ENCODE peak calls at places on chromosomes 2 and 18, in five cellular contexts. P is foreskin fibroblast; K is activated T-cell treated with anti-CD3 and anti-CD28 coated beads, Interleukin-2, amount 50 U/mL, for 72 hours; L is stimulated activated CD8-positive, alpha-beta memory T cell treated with anti-CD3 and anti-CD28 coated beads, Interleukin-2, amount 100 ng/mL, for 1 hour; W is amniotic stem cell. H is an unnamed sample.

GRCh38 chr2:164879901-164880535 is 38.4 kb upstream of the COBLL1 start:
- DNase-seq in K (no peak), L (no peak), P (no peak), W (no peak), H (no peak)

GRCh38 chr18:36814994-36815393 is 13.8 kb downstream of the TPGS2 start:
- DNase-seq in K (no peak), W (no peak), L (no peak), P (no peak), H (no peak)

GRCh38 chr2:215635788-215636139 is 199.9 kb upstream of the FN1 start:
- DNase-seq in W (no peak), L (no peak), K (no peak), P (peak), H (no peak)

GRCh38 chr18:79508565-79509535 is 113.1 kb downstream of the NFATC1 start:
- DNase-seq in L (no peak), P (no peak), K (peak), W (no peak), H (no peak)

GRCh38 chr2:181949047-181949446 is 36.6 kb upstream of the PPP1R1C start:
- DNase-seq in K (no peak), W (no peak), L (no peak), P (peak), H (no peak)

GRCh38 chr2:112147796-112148195 is 9.6 kb downstream of the FBLN7 start:
- DNase-seq in K (no peak), L (no peak), P (no peak), W (no peak), H (peak)

GRCh38 chr18:59123588-59124369 is 15.9 kb upstream of the SEC11C start:
- DNase-seq in K (peak), L (no peak), P (peak), W (peak), H (peak)

GRCh38 chr2:199747427-199747826 is 103.6 kb downstream of the FTCDNL1 start:
- DNase-seq in W (no peak), L (no peak), P (no peak), K (no peak), H (no peak)

GRCh38 chr2:187379869-187380268 is 68.2 kb downstream of the CALCRL start:
- DNase-seq in W (no peak), K (no peak), P (no peak), L (no peak), H (no peak)

GRCh38 chr2:130726614-130727180 is 2.2 kb upstream of the GPR148 start:
- DNase-seq in K (no peak), W (no peak), L (no peak), P (no peak), H (no peak)

GRCh38 chr18:1050012-1050657 is 145.5 kb downstream of the ADCYAP1 start:
- DNase-seq in K (no peak), W (no peak), P (no peak), L (no peak), H (no peak)

GRCh38 chr2:3628800-3629199 is 29.2 kb upstream of the ALLC start:
- DNase-seq in L (no peak), P (no peak), K (no peak), W (no peak), H (peak)

GRCh38 chr2:39020383-39020782 is 100.5 kb downstream of the SOS1 start:
- DNase-seq in L (no peak), W (no peak), P (no peak), K (no peak), H (no peak)

GRCh38 chr2:157281316-157281715 is 23.8 kb downstream of the GALNT5 start:
- DNase-seq in L (no peak), K (no peak), P (no peak), W (no peak), H (no peak)

GRCh38 chr2:127656569-127657231 is 10.7 kb downstream of the GPR17 start:
- DNase-seq in P (no peak), W (no peak), L (no peak), K (no peak), H (no peak)

GRCh38 chr18:79912994-79913831 is 38.2 kb downstream of the SLC66A2 start:
- DNase-seq in L (no peak), P (no peak), W (no peak), K (no peak), H (peak)

GRCh38 chr2:197088694-197089093 is 162.2 kb upstream of the PGAP1 start:
- DNase-seq in W (no peak), K (no peak), P (peak), L (no peak), H (no peak)

GRCh38 chr18:79516441-79516931 is 120.8 kb downstream of the NFATC1 start:
- DNase-seq in K (no peak), L (no peak), W (no peak), P (no peak), H (peak)

GRCh38 chr18:48863432-48864065 is 87.2 kb downstream of the SMAD7 start:
- DNase-seq in P (no peak), W (no peak), L (no peak), K (no peak), H (no peak)

GRCh38 chr2:111202266-111203040 is 81.7 kb downstream of the BCL2L11 start:
- DNase-seq in K (no peak), L (no peak), P (peak), W (no peak), H (peak)

GRCh38 chr2:205474746-205475145 is 207.6 kb upstream of the NRP2 start:
- DNase-seq in P (peak), W (peak), L (no peak), K (peak), H (no peak)

GRCh38 chr2:100939445-100939844 is 62.6 kb upstream of the RPL31 start:
- DNase-seq in P (no peak), L (no peak), W (no peak), K (no peak), H (no peak)

GRCh38 chr2:109595644-109596043 is 18.1 kb downstream of the SEPTIN10 start:
- DNase-seq in W (no peak), L (no peak), P (no peak), K (no peak), H (no peak)

GRCh38 chr2:241865957-241866858 is 3.3 kb upstream of the RTP5 start:
- DNase-seq in L (no peak), K (peak), P (peak), W (no peak), H (no peak)

GRCh38 chr2:232483923-232484627 is 3.6 kb downstream of the ECEL1 start:
- DNase-seq in P (no peak), W (no peak), K (no peak), L (no peak), H (no peak)

GRCh38 chr2:67641302-67641701 is 244.2 kb downstream of the ETAA1 start:
- DNase-seq in W (no peak), P (no peak), K (no peak), L (no peak), H (no peak)

GRCh38 chr2:101188683-101189405 is 37.7 kb upstream of the TBC1D8 start:
- DNase-seq in L (no peak), K (no peak), W (peak), P (peak), H (no peak)

GRCh38 chr2:74119324-74119723 is 28.4 kb downstream of the BOLA3 start:
- DNase-seq in P (peak), W (no peak), K (no peak), L (no peak), H (no peak)

GRCh38 chr2:45885111-45885685 is 233.7 kb downstream of the PRKCE start:
- DNase-seq in W (no peak), P (no peak), L (no peak), K (no peak), H (no peak)

GRCh38 chr2:172957734-172958133 is 117.9 kb upstream of the MAP3K20 start:
- DNase-seq in W (no peak), K (no peak), L (no peak), P (no peak), H (no peak)

GRCh38 chr2:113978524-113979171 is 88.8 kb downstream of the ACTR3 start:
- DNase-seq in W (no peak), K (no peak), P (no peak), L (no peak), H (peak)

GRCh38 chr18:48996901-48997463 is 46.2 kb upstream of the SMAD7 start:
- DNase-seq in K (no peak), P (peak), L (no peak), W (peak), H (no peak)

GRCh38 chr18:30387401-30387800 is 655.1 kb downstream of the DSC3 start:
- DNase-seq in L (no peak), P (no peak), W (no peak), K (no peak), H (no peak)

GRCh38 chr2:179272406-179273192 is 8.0 kb upstream of the SESTD1 start:
- DNase-seq in P (peak), W (no peak), L (no peak), K (no peak), H (no peak)

GRCh38 chr2:170975943-170976270 is 46.9 kb downstream of the GORASP2 start:
- DNase-seq in P (no peak), W (no peak), L (no peak), K (no peak), H (no peak)

GRCh38 chr2:28516950-28517349 is 21.1 kb downstream of the PLB1 start:
- DNase-seq in P (no peak), K (no peak), W (no peak), L (no peak), H (no peak)

H was measured in activated CD8-positive, alpha-beta memory T cell treated with anti-CD3 and anti-CD28 coated beads, Interleukin-2, amount 10 ng/mL, durations not matched to agents 7 days and 5 days.